ENCODE peak calls at places on chromosomes 3 and 15, in nine cellular contexts. V, K, T, L, E, P, O, W and X are unnamed samples.
A peak's percentile ranks its signal among the peaks of the same experiment; 100 is the strongest.

GRCh38 chr3:153547984-153548383 is 386.0 kb downstream of the RAP2B start:
- DNase-seq in T (no peak), W (no peak), P (no peak), O (no peak), L (no peak), E (no peak), K (no peak), V (no peak), X (no peak)

GRCh38 chr3:189967254-189967865 is 153.3 kb downstream of the P3H2 start:
- DNase-seq in O (no peak), K (peak; percentile 65), W (no peak), V (peak; percentile 44), T (peak; percentile 64), E (no peak), L (no peak), P (peak; percentile 57), X (no peak)

GRCh38 chr15:91456251-91456718 is 356.2 kb downstream of the SV2B start:
- DNase-seq in V (no peak), P (peak; percentile 81), O (no peak), L (no peak), W (no peak), E (no peak), K (peak; percentile 87), T (no peak), X (no peak)

GRCh38 chr3:98013428-98014349 is 21.4 kb downstream of the GABRR3 start:
- DNase-seq in W (no peak), K (peak; percentile 33), P (no peak), T (no peak), O (no peak), L (no peak), V (no peak), E (no peak), X (no peak)

GRCh38 chr3:67090472-67090871 is 92.4 kb downstream of the KBTBD8 start:
- DNase-seq in K (peak; percentile 82), T (no peak), E (no peak), O (no peak), L (no peak), V (no peak), W (no peak), P (no peak), X (no peak)

GRCh38 chr3:193971268-193971751 is 164.6 kb upstream of the HES1 start:
- DNase-seq in E (no peak), O (peak; percentile 43), V (no peak), W (peak; percentile 78), K (no peak), T (no peak), L (no peak), P (no peak), X (no peak)

GRCh38 chr15:64695571-64695992 is 79.8 kb downstream of the RBPMS2 start:
- DNase-seq in T (no peak), V (no peak), L (no peak), W (no peak), E (no peak), K (no peak), P (no peak), O (peak; percentile 58), X (no peak)

GRCh38 chr15:101442272-101442671 is 47.2 kb downstream of the PCSK6 start:
- DNase-seq in V (no peak), E (no peak), W (peak; percentile 5), P (no peak), O (no peak), T (no peak), L (no peak), K (no peak), X (no peak)

GRCh38 chr3:19151171-19151570 is 2.9 kb downstream of the KCNH8 start:
- DNase-seq in P (no peak), K (no peak), L (no peak), E (no peak), T (no peak), O (no peak), V (no peak), W (no peak), X (no peak)

GRCh38 chr15:81170504-81170903 is 26.2 kb upstream of the IL16 start:
- DNase-seq in P (no peak), L (no peak), K (no peak), W (no peak), V (no peak), O (no peak), T (no peak), E (no peak), X (no peak)

GRCh38 chr3:23834082-23834870 is 28.5 kb downstream of the UBE2E1 start:
- DNase-seq in L (no peak), O (no peak), V (no peak), E (no peak), W (no peak), T (no peak), K (no peak), P (peak; percentile 31), X (no peak)

GRCh38 chr3:114449271-114450007 is 155.6 kb downstream of the TIGIT start:
- DNase-seq in K (no peak), W (no peak), E (no peak), L (no peak), O (no peak), T (no peak), P (no peak), V (no peak), X (no peak)

GRCh38 chr3:56042326-56042951 is 425.8 kb downstream of the ERC2 start:
- DNase-seq in P (peak; percentile 71), L (no peak), V (no peak), T (peak; percentile 47), K (peak; percentile 61), E (no peak), O (no peak), W (no peak), X (no peak)

GRCh38 chr15:65829150-65829764 is 37.2 kb upstream of the DENND4A start:
- DNase-seq in T (peak; percentile 32), V (peak; percentile 38), P (peak; percentile 49), E (no peak), W (no peak), K (peak; percentile 22), L (no peak), O (no peak), X (no peak)

GRCh38 chr3:134341391-134341790 is 32.9 kb downstream of the AMOTL2 start:
- DNase-seq in W (no peak), E (no peak), P (no peak), K (no peak), T (no peak), O (no peak), V (no peak), L (no peak), X (no peak)

GRCh38 chr3:146164071-146164470 is 3.1 kb upstream of the PLOD2 start:
- DNase-seq in T (no peak), K (no peak), E (no peak), L (no peak), W (no peak), O (no peak), V (no peak), P (no peak), X (no peak)

DNA sequence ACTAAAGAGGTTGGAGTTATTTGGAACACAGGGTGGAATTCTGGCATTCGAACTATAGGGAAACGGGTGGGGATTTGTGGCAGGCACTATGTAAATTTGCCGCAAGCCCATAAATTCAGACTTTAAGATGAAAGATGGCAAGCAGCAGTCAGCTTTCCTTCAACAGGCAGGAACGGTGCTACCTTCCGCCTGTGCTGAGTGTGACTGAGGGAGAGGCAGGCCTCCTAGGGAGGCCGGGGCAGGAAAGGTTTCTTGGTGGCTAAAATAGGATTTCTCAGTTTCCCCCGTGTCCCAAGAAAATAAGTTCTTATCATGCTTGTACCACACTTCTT is 12.5 kb downstream of the FLNB start:
- DNase-seq in O (no peak), K (no peak), L (no peak), V (no peak), T (no peak), E (no peak), P (no peak), W (no peak), X (no peak)
- H3K4me3 ChIP-seq in O (no peak overlapping the region), K (no peak overlapping the region), L (no peak overlapping the region), V (no peak overlapping the region), T (no peak overlapping the region), E (no peak overlapping the region), P (no peak overlapping the region), W (no peak overlapping the region), X (peak overlapping the region; percentile 2)

GRCh38 chr3:102180291-102180931 is 254.4 kb upstream of the ZPLD1 start:
- DNase-seq in E (no peak), V (no peak), K (peak; percentile 95), O (no peak), T (no peak), P (no peak), W (no peak), L (no peak), X (no peak)
- H3K4me1 ChIP-seq in E (peaks cover 33% of the 10 kb centered on the region), V (no peaks in the 10 kb centered on the region), K (peaks cover 20% of the 10 kb centered on the region), O (peaks cover 41% of the 10 kb centered on the region), T (peaks cover 33% of the 10 kb centered on the region), P (no peaks in the 10 kb centered on the region), W (peaks cover 22% of the 10 kb centered on the region), L (peaks cover 8% of the 10 kb centered on the region), X (peaks cover 40% of the 10 kb centered on the region)

GRCh38 chr15:95742256-95742655 is 588.2 kb upstream of the NR2F2 start:
- DNase-seq in L (no peak), P (no peak), V (no peak), W (no peak), O (no peak), E (no peak), K (no peak), T (no peak), X (no peak)
- H3K4me3 ChIP-seq in L (no peak overlapping the region), P (no peak overlapping the region), V (no peak overlapping the region), W (no peak overlapping the region), O (no peak overlapping the region), E (no peak overlapping the region), K (no peak overlapping the region), T (no peak overlapping the region), X (no peak overlapping the region)

DNA sequence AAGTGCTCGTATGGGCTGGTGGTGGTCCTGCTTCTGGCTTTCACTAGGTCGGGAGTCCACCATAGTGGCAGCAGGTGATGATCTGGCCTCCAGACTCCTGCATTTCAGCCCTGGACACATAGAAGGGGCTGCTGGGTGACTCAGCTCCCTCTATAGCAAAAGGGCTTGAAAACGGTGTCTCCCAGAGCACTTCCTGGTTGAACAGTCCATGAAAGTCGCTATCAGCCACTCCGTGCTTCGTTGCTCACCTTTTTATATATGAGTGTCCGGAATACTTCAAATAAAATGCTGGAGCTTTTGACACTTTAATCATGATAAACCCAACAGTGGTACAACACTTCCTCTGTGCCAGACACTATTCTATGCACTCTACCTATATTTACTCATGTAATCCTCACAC is 213.2 kb downstream of the PDZRN3 start:
- DNase-seq in E (no peak), P (no peak), L (no peak), K (no peak), O (no peak), V (no peak), W (no peak), T (no peak), X (no peak)
- H3K4me1 ChIP-seq in E (no peaks in the 10 kb centered on the region), P (no peaks in the 10 kb centered on the region), L (peaks cover 8% of the 10 kb centered on the region), K (peaks cover 8% of the 10 kb centered on the region), O (peaks cover 9% of the 10 kb centered on the region), V (no peaks in the 10 kb centered on the region), W (peaks cover 23% of the 10 kb centered on the region), T (no peaks in the 10 kb centered on the region), X (peaks cover 54% of the 10 kb centered on the region)